ENCODE peak calls at places on chromosomes 6 and 20, in seven cellular contexts. Z is fibroblast of the conjunctiva, T is HEK293T, S is glutamatergic neuron, F is NCI-H2171 treated with DMSO at 0.1 percent for 48 hours, V is foreskin fibroblast, D is caudate nucleus. W is an unnamed sample.

GRCh38 chr20:36017034-36017951 is 48.9 kb downstream of the CNBD2 start:
- DNase-seq in D (peak), T (no peak), F (no peak), V (peak), Z (peak), S (no peak), W (peak)

GRCh38 chr6:80425089-80425823 is 318.8 kb downstream of the BCKDHB start:
- DNase-seq in T (no peak), S (no peak), V (peak), D (no peak), F (no peak), Z (peak), W (no peak)

GRCh38 chr6:1388927-1389790 is at the start of gene FOXF2:
- DNase-seq in V (peak), D (no peak), Z (no peak), F (no peak), T (peak), S (peak), W (no peak)

GRCh38 chr6:38179300-38179699 is 359.8 kb downstream of the ZFAND3 start:
- DNase-seq in F (peak), S (no peak), T (no peak), V (no peak), D (no peak), Z (no peak), W (no peak)

GRCh38 chr6:147205690-147206600 is 1.7 kb downstream of the STXBP5 start:
- DNase-seq in V (peak), T (no peak), F (no peak), D (no peak), S (no peak), Z (no peak), W (no peak)

GRCh38 chr6:18406955-18407738 is 20.0 kb downstream of the RNF144B start:
- DNase-seq in D (no peak), T (no peak), V (peak), F (no peak), Z (no peak), S (no peak), W (no peak)

GRCh38 chr6:55141611-55142010 is 32.7 kb upstream of the HCRTR2 start:
- DNase-seq in V (no peak), D (no peak), F (no peak), Z (no peak), S (no peak), T (no peak), W (no peak)

GRCh38 chr6:168165891-168166290 is 86.9 kb upstream of the FRMD1 start:
- DNase-seq in Z (no peak), V (no peak), D (no peak), S (no peak), T (no peak), F (no peak), W (no peak)

GRCh38 chr6:34242252-34243130 is 5.8 kb downstream of the HMGA1 start:
- DNase-seq in T (peak), Z (no peak), F (no peak), D (no peak), S (no peak), V (peak), W (peak)

GRCh38 chr6:99490608-99491007 is 24.6 kb downstream of the USP45 start:
- DNase-seq in D (no peak), V (no peak), T (no peak), F (peak), S (no peak), Z (no peak), W (no peak)

GRCh38 chr6:79070206-79070825 is 7.7 kb downstream of the PHIP start:
- DNase-seq in S (no peak), Z (no peak), F (no peak), D (no peak), V (no peak), T (no peak), W (no peak)

GRCh38 chr6:23531666-23532065 is 594.3 kb upstream of the NRSN1 start:
- DNase-seq in V (no peak), T (no peak), D (no peak), F (no peak), Z (no peak), S (no peak), W (no peak)

GRCh38 chr20:37686762-37687477 is 6.9 kb upstream of the CTNNBL1 start:
- DNase-seq in V (peak), T (no peak), F (no peak), S (no peak), D (no peak), Z (no peak), W (no peak)

GRCh38 chr20:35279040-35279439 is 1.1 kb upstream of the MMP24OS start:
- DNase-seq in S (no peak), D (no peak), Z (no peak), T (no peak), V (peak), F (no peak), W (no peak)

GRCh38 chr20:53208110-53208908 is 236.2 kb downstream of the TSHZ2 start:
- DNase-seq in S (peak), Z (no peak), F (no peak), V (no peak), T (peak), D (no peak), W (no peak)

GRCh38 chr20:21101453-21102251 is 4.5 kb downstream of the LINC00237 start:
- DNase-seq in T (peak), F (no peak), D (no peak), S (peak), V (peak), Z (no peak), W (peak)

GRCh38 chr6:17388365-17388764 is 5.0 kb upstream of the CAP2 start:
- DNase-seq in D (no peak), F (no peak), Z (no peak), S (no peak), T (no peak), V (no peak), W (no peak)

GRCh38 chr6:154187203-154187602 is 148.2 kb downstream of the OPRM1 start:
- DNase-seq in Z (no peak), T (no peak), S (no peak), D (no peak), F (no peak), V (no peak), W (no peak)

GRCh38 chr6:94052754-94053153 is 633.4 kb upstream of the EPHA7 start:
- DNase-seq in D (no peak), T (no peak), Z (no peak), V (peak), F (no peak), S (no peak), W (no peak)

GRCh38 chr6:16691328-16691727 is 69.9 kb downstream of the ATXN1 start:
- DNase-seq in D (no peak), S (no peak), V (no peak), F (no peak), T (no peak), Z (no peak), W (no peak)

GRCh38 chr6:36759177-36759757 is 61.6 kb downstream of the RAB44 start:
- DNase-seq in V (peak), T (peak), F (peak), S (peak), Z (peak), D (peak), W (peak)

GRCh38 chr6:129709451-129709908 is 497 bp downstream of the ARHGAP18 start:
- DNase-seq in V (peak), Z (peak), F (no peak), S (no peak), T (no peak), D (no peak), W (no peak)

GRCh38 chr6:39357998-39358686 is 35.6 kb upstream of the KCNK16 start:
- DNase-seq in D (no peak), S (no peak), Z (peak), F (peak), V (peak), T (no peak), W (no peak)

GRCh38 chr6:27888576-27888975 is 23.6 kb downstream of the OR2B2 start:
- DNase-seq in T (no peak), D (no peak), S (no peak), V (no peak), F (no peak), Z (no peak), W (no peak)

GRCh38 chr6:165937564-165938358 is 229.9 kb downstream of the TBXT start:
- DNase-seq in S (no peak), Z (no peak), V (no peak), D (no peak), F (no peak), T (no peak), W (no peak)

GRCh38 chr20:20711413-20711812 is 1.0 kb downstream of the RALGAPA2 start:
- DNase-seq in Z (no peak), F (peak), V (peak), T (no peak), D (no peak), S (no peak), W (no peak)

W was measured in left lung.